ENCODE peak calls at places on chromosome 15, in seven cellular contexts. G, C, O, V, H, Q and E are unnamed samples.

GRCh38 chr15:92655178-92655995 is at the start of gene FAM174B:
- DNase-seq in G (no peak), C (peak), O (no peak), V (no peak), H (peak), Q (peak), E (peak)

GRCh38 chr15:60932051-60932915 is 296.8 kb downstream of the RORA start:
- DNase-seq in G (peak), C (no peak), O (no peak), V (peak), H (peak), Q (peak), E (peak)

GRCh38 chr15:66080791-66081475 is 172.6 kb downstream of the MEGF11 start:
- DNase-seq in G (peak), C (peak), O (no peak), V (no peak), H (no peak), Q (peak), E (no peak)

GRCh38 chr15:47715856-47716445 is 1.4 kb upstream of the SEMA6D start:
- DNase-seq in G (peak), C (no peak), O (no peak), V (no peak), H (no peak), Q (no peak), E (no peak)

GRCh38 chr15:88484781-88485246 is 17.3 kb downstream of the MRPS11 start:
- DNase-seq in G (peak), C (no peak), O (no peak), V (no peak), H (no peak), Q (peak), E (peak)

GRCh38 chr15:79978694-79979519 is 7.9 kb upstream of the BCL2A1 start:
- DNase-seq in G (peak), C (peak), O (no peak), V (no peak), H (no peak), Q (no peak), E (no peak)

GRCh38 chr15:62719316-62719715 is 323.2 kb upstream of the TPM1 start:
- DNase-seq in G (no peak), C (no peak), O (no peak), V (no peak), H (no peak), Q (no peak), E (no peak)

GRCh38 chr15:41967506-41968206 is 4.7 kb downstream of the EHD4 start:
- DNase-seq in G (peak), C (peak), O (no peak), V (no peak), H (no peak), Q (peak), E (peak)

GRCh38 chr15:91142097-91142744 is 42.2 kb downstream of the SV2B start:
- DNase-seq in G (no peak), C (no peak), O (no peak), V (no peak), H (no peak), Q (peak), E (peak)

GRCh38 chr15:42035362-42035761 is 14.5 kb upstream of the PLA2G4E start:
- DNase-seq in G (peak), C (no peak), O (no peak), V (no peak), H (no peak), Q (peak), E (peak)

GRCh38 chr15:40766194-40766830 is 2.4 kb downstream of the GCHFR start:
- DNase-seq in G (no peak), C (no peak), O (no peak), V (no peak), H (no peak), Q (no peak), E (peak)

GRCh38 chr15:53716909-53717878 is 42.3 kb downstream of the WDR72 start:
- DNase-seq in G (no peak), C (no peak), O (no peak), V (no peak), H (no peak), Q (no peak), E (no peak)

GRCh38 chr15:39124925-39125625 is 455.8 kb upstream of the THBS1 start:
- DNase-seq in G (no peak), C (no peak), O (no peak), V (no peak), H (no peak), Q (no peak), E (no peak)

GRCh38 chr15:31483924-31484368 is 157.3 kb downstream of the KLF13 start:
- DNase-seq in G (no peak), C (peak), O (no peak), V (no peak), H (peak), Q (peak), E (no peak)

GRCh38 chr15:101651753-101652097 is 456 bp downstream of the TM2D3 start:
- DNase-seq in G (no peak), C (no peak), O (no peak), V (no peak), H (peak), Q (no peak), E (no peak)

GRCh38 chr15:90648137-90649070 is 68.7 kb upstream of the BLM start:
- DNase-seq in G (peak), C (peak), O (peak), V (peak), H (peak), Q (peak), E (peak)

GRCh38 chr15:61824291-61824690 is 236.0 kb downstream of the VPS13C start:
- DNase-seq in G (peak), C (no peak), O (no peak), V (no peak), H (no peak), Q (no peak), E (no peak)

GRCh38 chr15:78638658-78639314 is 2.2 kb downstream of the CHRNB4 start:
- DNase-seq in G (peak), C (peak), O (no peak), V (no peak), H (peak), Q (peak), E (no peak)

GRCh38 chr15:66919421-66919820 is 146.0 kb upstream of the SMAD3 start:
- DNase-seq in G (no peak), C (no peak), O (no peak), V (no peak), H (no peak), Q (no peak), E (no peak)

GRCh38 chr15:86935841-86936240 is 856.2 kb downstream of the AGBL1 start:
- DNase-seq in G (no peak), C (no peak), O (no peak), V (no peak), H (no peak), Q (peak), E (no peak)

GRCh38 chr15:52428297-52428696 is 100.4 kb downstream of the MYO5A start:
- DNase-seq in G (no peak), C (no peak), O (no peak), V (no peak), H (no peak), Q (no peak), E (no peak)

GRCh38 chr15:64483749-64484148 is 23.4 kb downstream of the ZNF609 start:
- DNase-seq in G (no peak), C (no peak), O (no peak), V (no peak), H (no peak), Q (no peak), E (no peak)

GRCh38 chr15:66921319-66921718 is 144.1 kb upstream of the SMAD3 start:
- DNase-seq in G (no peak), C (no peak), O (no peak), V (no peak), H (no peak), Q (no peak), E (no peak)

GRCh38 chr15:39403674-39404117 is 177.2 kb upstream of the THBS1 start:
- DNase-seq in G (peak), C (no peak), O (no peak), V (no peak), H (no peak), Q (no peak), E (no peak)

GRCh38 chr15:27589260-27589659 is 509.9 kb downstream of the OCA2 start:
- DNase-seq in G (no peak), C (no peak), O (no peak), V (no peak), H (no peak), Q (no peak), E (no peak)

GRCh38 chr15:60496853-60497252 is 17.9 kb upstream of the ICE2 start:
- DNase-seq in G (no peak), C (no peak), O (no peak), V (no peak), H (no peak), Q (no peak), E (no peak)

GRCh38 chr15:63997715-63998442 is 48.4 kb downstream of the DAPK2 start:
- DNase-seq in G (no peak), C (no peak), O (no peak), V (no peak), H (no peak), Q (no peak), E (no peak)

GRCh38 chr15:38696120-38696727 is 131.6 kb upstream of the RASGRP1 start:
- DNase-seq in G (peak), C (peak), O (no peak), V (no peak), H (peak), Q (no peak), E (no peak)

GRCh38 chr15:40755821-40756220 is 767 bp upstream of the RMDN3 start:
- DNase-seq in G (no peak), C (no peak), O (no peak), V (no peak), H (no peak), Q (no peak), E (no peak)

GRCh38 chr15:101437618-101438481 is 51.7 kb downstream of the PCSK6 start:
- DNase-seq in G (no peak), C (no peak), O (no peak), V (no peak), H (no peak), Q (no peak), E (no peak)

GRCh38 chr15:33008284-33009011 is 186.1 kb downstream of the FMN1 start:
- DNase-seq in G (peak), C (no peak), O (no peak), V (no peak), H (no peak), Q (no peak), E (peak)

GRCh38 chr15:72835289-72835890 is 51.8 kb upstream of the ADPGK start:
- DNase-seq in G (no peak), C (peak), O (no peak), V (no peak), H (no peak), Q (peak), E (peak)

GRCh38 chr15:75945953-75946352 is 42.3 kb downstream of the FBXO22 start:
- DNase-seq in G (peak), C (no peak), O (no peak), V (no peak), H (no peak), Q (no peak), E (no peak)

GRCh38 chr15:34793071-34793470 is 2.3 kb downstream of the ACTC1 start:
- DNase-seq in G (no peak), C (no peak), O (no peak), V (no peak), H (no peak), Q (no peak), E (no peak)
- H3K4me3 ChIP-seq in G (no peak), C (no peak), O (no peak), V (peak), H (no peak), Q (no peak), E (no peak)

GRCh38 chr15:58988011-58988785 is 735 bp downstream of the RNF111 start:
- DNase-seq in G (peak), C (peak), O (no peak), V (peak), H (peak), Q (peak), E (peak)
- TF ChIP-seq CTCF in G (no peak), C (no peak), O (no peak), V (no peak), H (no peak), Q (no peak), E (no peak)

GRCh38 chr15:100030586-100031249 is 297.5 kb upstream of the LYSMD4 start:
- DNase-seq in G (peak), C (no peak), O (no peak), V (no peak), H (no peak), Q (peak), E (no peak)
- H3K4me3 ChIP-seq in G (no peak), C (no peak), O (no peak), V (no peak), H (no peak), Q (no peak), E (no peak)

DNA sequence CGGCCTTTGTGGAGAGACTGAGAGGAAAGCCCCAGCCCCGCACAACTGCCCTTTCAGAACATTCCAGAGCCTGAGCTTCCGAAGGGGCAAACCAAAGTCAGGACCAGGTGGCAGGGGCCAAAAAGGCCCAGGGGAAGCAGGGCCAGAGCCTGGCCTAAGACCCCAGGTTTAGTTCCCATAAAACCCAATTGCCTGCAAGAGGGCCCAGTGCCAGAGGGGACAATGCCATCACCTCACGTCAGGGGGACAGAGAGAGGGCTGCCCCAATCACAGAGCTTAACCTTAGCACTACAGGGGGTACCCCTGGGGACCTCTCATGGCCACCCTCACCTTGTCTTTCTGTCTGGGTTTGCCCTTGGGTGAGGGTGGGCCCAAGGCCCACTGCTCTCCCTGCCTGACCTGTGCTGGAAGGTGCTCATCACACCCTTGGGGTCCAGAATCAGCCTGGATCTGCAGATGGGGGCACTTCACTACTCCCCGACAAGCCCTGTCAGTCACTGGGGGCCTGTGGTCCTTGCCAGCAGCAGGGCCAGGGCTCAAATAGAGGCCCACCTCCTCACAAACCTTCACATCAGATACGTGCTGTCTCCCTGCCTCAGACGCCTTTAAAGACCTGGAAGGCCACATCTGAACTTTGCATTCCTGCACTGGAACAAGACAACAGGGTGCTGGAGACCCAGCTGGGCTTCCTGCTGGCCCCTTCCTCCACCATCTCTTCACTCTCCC is 3.8 kb downstream of the CALML4 start:
- DNase-seq in G (no peak), C (peak), O (no peak), V (no peak), H (no peak), Q (no peak), E (no peak)
- TF ChIP-seq CTCF in G (no peak), C (no peak), O (no peak), V (no peak), H (no peak), Q (no peak), E (no peak)

DNA sequence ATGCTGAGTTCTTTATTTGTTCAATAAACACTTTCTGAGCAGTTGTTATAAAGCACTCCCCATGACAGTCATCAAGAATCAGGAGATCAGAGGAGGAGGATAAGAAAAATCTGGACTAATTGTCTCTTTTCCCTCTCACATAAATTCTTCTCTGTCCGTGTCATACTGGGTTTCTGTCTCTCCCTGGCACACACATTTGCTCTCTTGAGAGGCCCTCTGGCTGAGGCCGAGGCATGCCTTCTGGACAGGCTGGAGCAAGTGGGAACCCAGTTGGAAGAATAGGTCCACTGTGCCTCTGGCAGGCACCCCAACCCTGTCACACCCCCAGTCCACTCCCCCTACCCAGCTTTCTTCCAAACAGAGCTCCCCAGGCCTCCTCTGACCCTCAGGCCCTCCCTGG is 315.8 kb downstream of the UACA start:
- DNase-seq in G (no peak), C (no peak), O (no peak), V (no peak), H (no peak), Q (no peak), E (no peak)
- H3K4me3 ChIP-seq in G (no peak), C (no peak), O (no peak), V (no peak), H (peak), Q (no peak), E (no peak)

GRCh38 chr15:99504823-99505551 is 60.8 kb upstream of the MEF2A start:
- DNase-seq in G (no peak), C (no peak), O (no peak), V (no peak), H (no peak), Q (peak), E (no peak)
- TF ChIP-seq CTCF in G (no peak), C (no peak), O (no peak), V (no peak), H (no peak), Q (peak), E (no peak)

DNA sequence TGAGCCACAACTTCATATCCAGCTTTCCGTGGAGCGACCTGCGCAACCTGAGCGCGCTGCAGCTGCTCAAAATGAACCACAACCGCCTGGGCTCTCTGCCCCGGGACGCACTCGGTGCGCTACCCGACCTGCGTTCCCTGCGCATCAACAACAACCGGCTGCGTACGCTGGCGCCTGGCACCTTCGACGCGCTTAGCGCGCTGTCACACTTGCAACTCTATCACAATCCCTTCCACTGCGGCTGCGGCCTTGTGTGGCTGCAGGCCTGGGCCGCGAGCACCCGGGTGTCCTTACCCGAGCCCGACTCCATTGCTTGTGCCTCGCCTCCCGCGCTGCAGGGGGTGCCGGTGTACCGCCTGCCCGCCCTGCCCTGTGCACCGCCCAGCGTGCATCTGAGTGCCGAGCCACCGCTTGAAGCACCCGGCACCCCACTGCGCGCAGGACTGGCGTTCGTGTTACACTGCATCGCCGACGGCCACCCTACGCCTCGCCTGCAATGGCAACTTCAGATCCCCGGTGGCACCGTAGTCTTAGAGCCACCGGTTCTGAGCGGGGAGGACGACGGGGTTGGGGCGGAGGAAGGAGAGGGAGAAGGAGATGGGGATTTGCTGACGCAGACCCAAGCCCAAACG is 2.8 kb downstream of the ISLR2 start:
- DNase-seq in G (no peak), C (no peak), O (no peak), V (no peak), H (no peak), Q (peak), E (no peak)
- H3K4me3 ChIP-seq in G (no peak), C (no peak), O (no peak), V (no peak), H (no peak), Q (no peak), E (no peak)

GRCh38 chr15:85005319-85005718 is 23.7 kb downstream of the PDE8A start:
- DNase-seq in G (no peak), C (no peak), O (no peak), V (no peak), H (no peak), Q (no peak), E (no peak)
- TF ChIP-seq CTCF in G (no peak), C (no peak), O (no peak), V (no peak), H (no peak), Q (peak), E (no peak)

GRCh38 chr15:82647045-82647834 is at the start of gene CPEB1:
- DNase-seq in G (peak), C (peak), O (no peak), V (no peak), H (peak), Q (peak), E (peak)
- H3K4me3 ChIP-seq in G (peak), C (peak), O (peak), V (peak), H (peak), Q (peak), E (peak)